ENCODE peak calls at places on chromosomes 13 and 19, in four cellular contexts. V, Z, A and M are unnamed samples.

GRCh38 chr19:33063356-33064116 is 1.2 kb downstream of the RHPN2 start:
- DNase-seq in V (no peak), Z (no peak), A (no peak), M (no peak)

GRCh38 chr13:74930402-74931165 is 551.4 kb downstream of the TBC1D4 start:
- DNase-seq in V (no peak), Z (no peak), A (no peak), M (no peak)

GRCh38 chr19:1495799-1496713 is 5.1 kb downstream of the REEP6 start:
- DNase-seq in V (no peak), Z (no peak), A (no peak), M (no peak)

GRCh38 chr19:22619371-22619770 is 14.8 kb upstream of the ZNF492 start:
- DNase-seq in V (no peak), Z (no peak), A (no peak), M (no peak)

GRCh38 chr19:54190942-54191670 is at the start of gene TSEN34:
- DNase-seq in V (no peak), Z (peak; percentile 89), A (no peak), M (peak; percentile 59)

GRCh38 chr13:30841161-30841560 is 64.9 kb upstream of the MEDAG start:
- DNase-seq in V (no peak), Z (no peak), A (no peak), M (no peak)

GRCh38 chr19:12786149-12786870 is 5.0 kb upstream of the JUNB start:
- DNase-seq in V (no peak), Z (no peak), A (no peak), M (no peak)

GRCh38 chr13:100875392-100876043 is 200.9 kb upstream of the TMTC4 start:
- DNase-seq in V (no peak), Z (no peak), A (peak; percentile 7), M (no peak)

GRCh38 chr19:37936166-37936565 is 29.2 kb downstream of the SIPA1L3 start:
- DNase-seq in V (no peak), Z (no peak), A (no peak), M (no peak)
- TF ChIP-seq EGR1 in V (no peak), Z (no peak), A (no peak), M (no peak)

DNA sequence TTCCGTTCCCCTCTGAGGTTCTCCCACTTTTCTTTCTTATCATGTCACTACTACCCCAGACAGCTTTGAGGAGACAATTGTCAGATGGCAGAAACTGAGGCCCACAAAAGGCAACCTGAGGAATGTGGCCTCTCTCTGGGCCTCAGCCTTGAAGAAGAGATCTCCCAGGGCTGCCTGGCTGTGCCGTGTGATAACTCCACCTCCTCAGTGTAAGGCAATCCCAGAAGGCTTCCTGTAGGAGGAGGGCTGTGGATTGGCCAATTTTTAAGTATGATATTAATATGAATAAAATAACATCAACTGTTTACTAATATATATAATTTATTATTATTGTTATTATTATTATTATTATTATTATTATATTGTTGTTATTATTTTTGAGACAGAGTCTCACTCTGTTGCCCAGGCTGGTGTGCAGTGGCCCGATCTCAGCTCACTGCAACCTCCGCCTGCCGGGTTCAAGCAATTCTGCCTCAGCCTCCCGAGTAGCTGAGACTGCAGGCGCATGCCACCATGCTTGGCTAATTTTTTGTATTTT is 4.5 kb upstream of the DUS3L start:
- DNase-seq in V (no peak), Z (no peak), A (no peak), M (no peak)
- TF ChIP-seq EGR1 in V (no peak), Z (no peak), A (no peak), M (no peak)

DNA sequence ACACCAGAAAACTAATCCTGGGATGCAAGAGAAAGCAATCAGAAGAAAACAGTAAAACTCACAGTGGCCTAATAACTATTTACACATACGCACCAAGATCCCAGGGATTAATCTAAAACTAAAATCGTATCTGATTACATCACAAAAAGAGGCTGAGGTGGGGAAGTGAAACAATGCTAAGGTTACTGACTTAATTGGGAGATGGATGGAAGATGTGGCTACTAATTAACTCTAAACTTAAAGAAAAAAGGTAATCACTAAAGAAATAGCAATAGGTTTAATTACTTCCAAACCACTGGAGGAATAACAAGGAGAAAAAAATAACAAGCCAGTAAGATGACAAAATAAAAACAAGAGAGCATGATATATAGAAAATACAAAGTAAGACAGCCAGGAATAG is 50.4 kb downstream of the NUFIP1 start:
- DNase-seq in V (no peak), Z (no peak), A (no peak), M (no peak)
- TF ChIP-seq EGR1 in V (no peak), Z (no peak), A (no peak), M (no peak)

GRCh38 chr19:5127710-5128109 is 158.8 kb downstream of the KDM4B start:
- DNase-seq in V (no peak), Z (no peak), A (no peak), M (no peak)

GRCh38 chr19:5125797-5126497 is 157.0 kb downstream of the KDM4B start:
- DNase-seq in V (no peak), Z (no peak), A (no peak), M (no peak)

GRCh38 chr19:5128251-5128931 is 159.5 kb downstream of the KDM4B start:
- DNase-seq in V (no peak), Z (peak; percentile 90), A (no peak), M (no peak)

GRCh38 chr19:5125376-5125775 is 156.5 kb downstream of the KDM4B start:
- DNase-seq in V (no peak), Z (no peak), A (no peak), M (no peak)

DNA sequence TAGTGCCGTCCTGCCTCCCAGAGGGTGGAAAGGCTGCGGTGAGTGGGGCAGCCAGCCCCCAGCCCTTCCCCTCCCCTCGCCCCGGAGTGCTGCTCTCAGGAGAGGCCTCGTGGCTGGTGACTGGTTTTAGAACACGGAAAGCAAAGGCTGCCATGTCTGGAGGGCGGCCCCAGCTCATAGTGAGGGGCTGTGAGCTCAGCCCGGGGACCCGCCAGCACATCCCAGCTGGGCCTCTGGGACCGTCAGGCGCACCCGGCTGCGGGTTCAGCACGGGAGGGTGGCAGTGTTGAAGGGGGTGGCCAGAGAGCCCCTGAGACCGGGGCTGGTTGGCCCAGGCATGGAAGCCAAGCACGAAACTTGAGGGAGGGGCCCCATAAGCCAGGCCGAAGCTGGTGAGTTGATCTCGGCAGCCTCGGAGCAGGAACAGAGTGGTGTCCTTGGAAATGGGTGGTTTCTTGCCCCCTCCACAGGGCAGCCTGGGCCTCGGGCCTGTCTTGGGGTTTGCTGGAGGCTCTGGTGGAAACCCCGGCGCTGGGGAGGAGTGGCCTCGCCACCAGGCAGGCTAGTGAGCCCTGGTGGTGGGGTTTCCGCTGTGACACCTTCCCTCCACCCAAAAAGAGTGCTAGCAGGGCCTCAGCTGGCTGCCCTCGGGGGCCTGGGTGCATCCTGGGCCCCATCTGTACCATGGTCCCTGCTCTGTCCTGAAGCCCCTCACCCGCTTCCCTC is 157.7 kb downstream of the KDM4B start:
- DNase-seq in V (no peak), Z (no peak), A (no peak), M (no peak)
- TF ChIP-seq EGR1 in V (no peak), Z (no peak), A (peak; percentile 6), M (no peak)